ENCODE peak calls at places on chromosomes 12 and 14, in seven cellular contexts. H is tibial artery, T is gastrocnemius medialis, E is neural crest cell, X is endothelial cell, G is MM.1S, L is A549. U is an unnamed sample.

GRCh38 chr12:119989619-119990381 is 764 bp downstream of the BICDL1 start:
- DNase-seq in T (peak; percentile 46), L (peak; percentile 48), H (peak; percentile 65), G (peak; percentile 61), E (peak; percentile 82), X (peak; percentile 97), U (peak; percentile 84)

GRCh38 chr12:30926243-30927209 is at the start of gene TSPAN11:
- DNase-seq in E (peak; percentile 59), T (no peak), G (no peak), L (no peak), X (peak; percentile 65), H (peak; percentile 35), U (peak; percentile 43)

GRCh38 chr12:30823140-30823669 is 68.5 kb upstream of the CAPRIN2 start:
- DNase-seq in H (no peak), E (peak; percentile 55), G (no peak), X (peak; percentile 64), T (peak; percentile 22), L (no peak), U (peak; percentile 49)

GRCh38 chr12:87952850-87953249 is 76.4 kb downstream of the C12orf50 start:
- DNase-seq in L (no peak), H (no peak), E (peak; percentile 15), G (no peak), X (no peak), T (no peak), U (no peak)

GRCh38 chr14:93008381-93008780 is 85.4 kb downstream of the CHGA start:
- DNase-seq in T (no peak), X (no peak), E (no peak), L (no peak), G (no peak), H (no peak), U (no peak)

GRCh38 chr12:15933751-15934150 is 22.6 kb downstream of the DERA start:
- DNase-seq in E (no peak), T (no peak), G (no peak), L (no peak), H (no peak), X (no peak), U (no peak)

GRCh38 chr12:19031032-19031431 is 98.5 kb upstream of the PLEKHA5 start:
- DNase-seq in G (no peak), X (no peak), L (peak; percentile 47), E (no peak), H (no peak), T (no peak), U (no peak)

GRCh38 chr14:67559639-67560038 is 26.5 kb downstream of the PLEKHH1 start:
- DNase-seq in H (no peak), X (no peak), L (no peak), T (no peak), G (no peak), E (no peak), U (no peak)

GRCh38 chr12:3164454-3165310 is 87.5 kb downstream of the TSPAN9 start:
- DNase-seq in H (no peak), E (no peak), T (no peak), G (no peak), L (no peak), X (no peak), U (no peak)

GRCh38 chr14:50083467-50084337 is 32.7 kb downstream of the VCPKMT start:
- DNase-seq in X (no peak), E (no peak), H (no peak), T (no peak), L (no peak), G (peak; percentile 18), U (peak; percentile 46)

DNA sequence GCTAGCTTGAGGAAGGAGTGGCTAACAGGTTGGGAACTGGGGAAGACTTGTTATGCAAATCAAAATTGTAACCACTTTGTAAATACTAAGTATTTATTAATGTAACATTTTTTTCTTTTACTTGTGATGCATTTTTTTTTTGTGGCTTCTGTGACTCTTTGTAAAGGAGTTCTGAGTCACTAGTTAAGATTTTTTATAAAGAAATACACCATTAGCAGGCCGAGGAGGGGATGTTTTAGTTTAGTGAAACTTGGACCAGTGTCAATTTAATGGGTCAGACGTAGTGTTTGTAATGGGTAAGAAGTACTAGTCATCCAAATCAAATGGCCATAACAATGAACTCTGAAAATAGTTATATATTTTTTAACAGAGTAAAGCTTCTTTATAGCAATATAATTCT is 43.1 kb downstream of the AKAP6 start:
- DNase-seq in G (no peak), L (no peak), E (no peak), H (no peak), T (no peak), X (no peak), U (no peak)
- TF ChIP-seq CTCF in G (no peak), L (no peak), E (no peak), H (no peak), T (no peak), X (no peak), U (no peak)

DNA sequence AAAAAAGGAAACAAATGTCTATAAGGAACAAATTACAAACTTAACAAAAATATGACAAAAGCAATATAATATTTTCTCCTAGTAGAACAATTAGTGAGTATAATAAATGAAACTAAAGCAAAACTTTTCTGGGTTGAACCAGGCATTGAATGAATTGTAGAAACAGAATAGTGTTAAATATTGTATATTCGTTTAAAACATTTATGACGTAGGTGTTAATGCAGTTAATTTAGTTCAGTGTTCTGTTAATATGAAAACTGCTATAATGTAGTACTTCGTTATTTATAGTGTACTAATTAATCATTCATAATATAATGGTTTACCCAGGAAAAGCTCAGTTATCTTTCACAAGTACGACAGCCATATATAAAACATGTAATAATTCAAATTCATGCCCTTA is 23.7 kb downstream of the NKX2-1 start:
- DNase-seq in G (no peak), L (no peak), E (no peak), T (no peak), X (no peak), H (no peak), U (no peak)
- TF ChIP-seq CTCF in G (no peak), L (no peak), E (no peak), T (no peak), X (no peak), H (no peak), U (no peak)

GRCh38 chr14:104870368-104871144 is 5.5 kb downstream of the CEP170B start:
- DNase-seq in L (peak; percentile 45), X (peak; percentile 66), T (peak; percentile 10), H (no peak), E (no peak), G (no peak), U (no peak)
- TF ChIP-seq CTCF in L (peak; percentile 41), X (no peak), T (no peak), H (peak; percentile 24), E (peak; percentile 54), G (peak; percentile 24), U (peak; percentile 35)

GRCh38 chr14:20655851-20656250 is 14.4 kb upstream of the OR6S1 start:
- DNase-seq in L (no peak), T (no peak), X (no peak), H (no peak), E (no peak), G (no peak), U (no peak)
- TF ChIP-seq CTCF in L (no peak), T (no peak), X (no peak), H (no peak), E (no peak), G (no peak), U (no peak)

DNA sequence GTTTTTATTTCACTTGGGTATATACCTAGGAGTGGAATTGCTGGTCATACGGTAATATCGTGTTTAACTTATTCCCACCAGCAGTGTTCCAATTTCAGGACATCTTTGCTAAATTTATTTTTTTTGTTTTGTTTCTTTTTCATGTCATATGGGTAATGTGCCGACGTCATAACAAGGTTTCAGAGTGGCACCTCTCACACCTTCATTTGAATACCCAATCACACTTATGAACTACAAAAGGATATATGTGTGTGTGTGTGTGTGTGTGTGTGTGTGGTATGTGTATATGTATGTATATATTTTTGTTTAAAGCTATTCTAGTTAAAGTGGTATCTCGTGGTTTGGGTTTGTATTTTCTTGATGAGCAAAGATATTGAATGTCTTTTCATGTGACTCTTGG is 12.1 kb downstream of the TRAF3 start:
- DNase-seq in H (no peak), L (no peak), X (no peak), G (no peak), E (no peak), T (no peak), U (no peak)
- TF ChIP-seq CTCF in H (no peak), L (no peak), X (no peak), G (no peak), E (no peak), T (no peak), U (no peak)

DNA sequence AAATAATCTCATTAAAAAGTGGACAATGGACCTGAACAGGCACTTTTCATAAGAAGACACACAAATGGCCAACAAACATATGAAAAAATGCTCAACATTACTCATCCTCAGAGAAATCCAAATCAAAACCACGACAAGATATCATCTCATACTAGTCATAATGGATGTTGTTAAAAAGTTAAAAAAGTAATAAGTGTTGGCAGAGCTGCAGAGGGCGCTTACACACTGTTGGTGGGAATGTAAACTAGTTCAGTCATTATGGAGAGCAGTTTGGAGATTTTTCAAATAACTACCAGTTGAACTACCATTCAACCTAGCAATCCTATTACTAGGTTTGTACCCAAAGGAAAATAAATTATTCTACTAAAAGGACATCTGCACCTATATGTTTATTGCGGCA is 47.2 kb downstream of the FOXG1 start:
- DNase-seq in X (no peak), H (no peak), E (no peak), G (no peak), T (no peak), L (no peak), U (no peak)
- TF ChIP-seq CTCF in X (no peak), H (no peak), E (no peak), G (no peak), T (no peak), L (no peak), U (no peak)

GRCh38 chr12:51270067-51270846 is at the start of gene SMAGP:
- DNase-seq in T (no peak), G (peak; percentile 69), X (peak; percentile 78), H (peak; percentile 28), E (peak; percentile 44), L (peak; percentile 61), U (peak; percentile 84)
- TF ChIP-seq CTCF in T (peak; percentile 18), G (peak; percentile 5), X (no peak), H (no peak), E (no peak), L (no peak), U (peak; percentile 8)

DNA sequence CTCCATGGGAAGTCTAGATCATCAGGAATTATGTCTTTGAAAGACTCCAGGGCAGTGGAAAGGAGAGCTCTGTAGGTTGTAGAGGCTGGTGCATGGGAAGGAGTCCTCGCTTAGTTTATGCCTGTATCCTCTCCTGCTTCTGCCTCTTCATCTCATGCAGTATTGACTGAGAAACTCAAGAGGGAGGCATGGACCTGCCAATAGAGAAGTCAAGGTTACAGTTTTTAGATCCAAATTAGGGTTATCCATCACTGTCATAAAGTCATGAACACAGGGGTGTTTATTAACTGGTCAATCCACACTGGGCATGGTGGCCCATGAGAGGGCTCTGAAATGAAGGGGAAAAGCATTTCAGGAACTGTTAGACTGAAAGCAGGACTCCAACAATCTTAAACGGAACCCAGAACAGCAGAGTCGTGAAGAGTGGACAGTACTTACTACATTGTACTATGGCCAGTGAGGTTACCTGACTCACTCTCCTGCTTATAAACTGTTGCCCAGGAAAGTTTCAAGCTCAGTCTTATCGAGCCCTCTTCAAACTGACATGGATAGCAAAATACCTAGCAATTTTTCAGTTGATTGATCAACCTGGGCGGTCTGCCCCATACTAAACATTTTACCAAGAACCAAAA is 30.1 kb upstream of the DHRS7 start:
- DNase-seq in L (no peak), G (no peak), H (no peak), E (no peak), X (no peak), T (no peak), U (no peak)
- TF ChIP-seq CTCF in L (no peak), G (no peak), H (no peak), E (no peak), X (no peak), T (peak; percentile 34), U (peak; percentile 56)

GRCh38 chr14:58272589-58273372 is 25.6 kb upstream of the ARID4A start:
- DNase-seq in E (no peak), L (peak; percentile 8), G (no peak), H (no peak), X (no peak), T (no peak), U (no peak)
- TF ChIP-seq CTCF in E (peak; percentile 35), L (no peak), G (no peak), H (no peak), X (no peak), T (peak; percentile 7), U (no peak)